ENCODE peak calls at places on chromosome 12, in four cellular contexts. L, R, J and Y are unnamed samples.
A peak's percentile ranks its signal among the peaks of the same experiment; 100 is the strongest.

GRCh38 chr12:132423251-132424117 is 66.5 kb upstream of the FBRSL1 start:
- DNase-seq in J (no peak), L (peak; percentile 35), R (peak; percentile 51), Y (no peak)

GRCh38 chr12:90331262-90331661 is 622.6 kb upstream of the ATP2B1 start:
- DNase-seq in R (no peak), L (no peak), J (no peak), Y (no peak)

GRCh38 chr12:34347367-34347766 is 325.1 kb downstream of the ALG10 start:
- DNase-seq in J (no peak), L (peak; percentile 56), R (peak; percentile 28), Y (no peak)

GRCh38 chr12:49974231-49974675 is 1.5 kb downstream of the AQP6 start:
- DNase-seq in L (no peak), R (peak; percentile 58), J (peak; percentile 20), Y (peak; percentile 77)

GRCh38 chr12:64580681-64581080 is 29.6 kb upstream of the RASSF3 start:
- DNase-seq in J (no peak), R (no peak), L (no peak), Y (no peak)

GRCh38 chr12:82517027-82517426 is 158.7 kb downstream of the METTL25 start:
- DNase-seq in R (peak; percentile 77), L (no peak), J (no peak), Y (no peak)

GRCh38 chr12:123389560-123390351 is 5.8 kb downstream of the KMT5A start:
- DNase-seq in R (peak; percentile 74), J (peak; percentile 60), L (peak; percentile 53), Y (peak; percentile 73)

GRCh38 chr12:117063162-117063911 is 35.9 kb downstream of the TESC start:
- DNase-seq in R (peak; percentile 27), J (no peak), L (no peak), Y (no peak)

GRCh38 chr12:5905757-5906156 is 39.3 kb downstream of the ANO2 start:
- DNase-seq in R (no peak), J (no peak), L (no peak), Y (no peak)

GRCh38 chr12:10226086-10226485 is 13.4 kb downstream of the GABARAPL1 start:
- DNase-seq in J (no peak), L (no peak), R (no peak), Y (no peak)

GRCh38 chr12:119869720-119870119 is 7.4 kb downstream of the CIT start:
- DNase-seq in L (peak; percentile 36), R (no peak), J (no peak), Y (no peak)

GRCh38 chr12:40515041-40515825 is 177.0 kb upstream of the CNTN1 start:
- DNase-seq in J (no peak), L (no peak), R (no peak), Y (no peak)

GRCh38 chr12:48004039-48004940 is at the start of gene COL2A1:
- DNase-seq in J (no peak), R (peak; percentile 81), L (peak; percentile 35), Y (peak; percentile 42)

GRCh38 chr12:12540261-12541013 is 22.2 kb downstream of the DUSP16 start:
- DNase-seq in R (no peak), J (no peak), L (no peak), Y (no peak)

GRCh38 chr12:65840793-65841670 is 16.7 kb downstream of the HMGA2 start:
- DNase-seq in J (no peak), L (no peak), R (peak; percentile 58), Y (no peak)

GRCh38 chr12:120093592-120094355 is 22.8 kb downstream of the RAB35 start:
- DNase-seq in J (no peak), L (no peak), R (peak; percentile 89), Y (peak; percentile 46)

GRCh38 chr12:88083634-88084033 is 54.4 kb upstream of the C12orf50 start:
- DNase-seq in L (no peak), J (no peak), R (no peak), Y (no peak)

GRCh38 chr12:54929998-54930397 is 54.6 kb downstream of the TESPA1 start:
- DNase-seq in R (no peak), J (no peak), L (no peak), Y (no peak)

GRCh38 chr12:113917393-113917792 is 48.7 kb downstream of the RBM19 start:
- DNase-seq in R (no peak), L (no peak), J (no peak), Y (no peak)

GRCh38 chr12:109777544-109777943 is 55.7 kb downstream of the TRPV4 start:
- DNase-seq in R (peak; percentile 52), L (peak; percentile 86), J (no peak), Y (no peak)

GRCh38 chr12:89390802-89391673 is 38.7 kb upstream of the DUSP6 start:
- DNase-seq in L (no peak), R (no peak), J (no peak), Y (no peak)

GRCh38 chr12:85630851-85631250 is 205.4 kb downstream of the RASSF9 start:
- DNase-seq in R (no peak), L (no peak), J (no peak), Y (no peak)

GRCh38 chr12:118259079-118259478 is 113.6 kb downstream of the TAOK3 start:
- DNase-seq in L (no peak), R (no peak), J (no peak), Y (no peak)

GRCh38 chr12:46818654-46819053 is 7.1 kb downstream of the SLC38A4 start:
- DNase-seq in R (no peak), L (no peak), J (no peak), Y (no peak)

GRCh38 chr12:3752741-3753486 is at the start of gene CRACR2A:
- DNase-seq in R (peak; percentile 91), J (peak; percentile 14), L (peak; percentile 59), Y (peak; percentile 79)

GRCh38 chr12:122449317-122449716 is 26.8 kb upstream of the CLIP1 start:
- DNase-seq in J (no peak), L (no peak), R (no peak), Y (no peak)

GRCh38 chr12:90964616-90965015 is 9.6 kb upstream of the CCER1 start:
- DNase-seq in R (no peak), J (no peak), L (no peak), Y (no peak)

GRCh38 chr12:4270670-4271432 is 2.7 kb upstream of the CCND2 start:
- DNase-seq in L (no peak), R (peak; percentile 82), J (no peak), Y (peak; percentile 64)

GRCh38 chr12:30908389-30909087 is 18.0 kb upstream of the TSPAN11 start:
- DNase-seq in R (no peak), J (no peak), L (no peak), Y (no peak)

GRCh38 chr12:129819391-129819790 is 84.4 kb downstream of the TMEM132D start:
- DNase-seq in R (no peak), L (no peak), J (no peak), Y (no peak)

GRCh38 chr12:121330692-121331091 is 21.5 kb downstream of the ANAPC5 start:
- DNase-seq in L (no peak), R (no peak), J (no peak), Y (no peak)

GRCh38 chr12:109273354-109273753 is 35.7 kb downstream of the FOXN4 start:
- DNase-seq in R (peak; percentile 74), J (no peak), L (no peak), Y (no peak)

GRCh38 chr12:51381226-51382079 is 9.8 kb downstream of the GALNT6 start:
- DNase-seq in R (no peak), L (no peak), J (no peak), Y (no peak)

GRCh38 chr12:21330682-21331253 is 3.9 kb downstream of the SLCO1A2 start:
- DNase-seq in L (no peak), J (no peak), R (peak; percentile 74), Y (no peak)

GRCh38 chr12:96197503-96198272 is 3.5 kb downstream of the ELK3 start:
- DNase-seq in L (peak; percentile 74), R (no peak), J (no peak), Y (no peak)

GRCh38 chr12:108838194-108839010 is 19.0 kb downstream of the SSH1 start:
- DNase-seq in L (peak; percentile 96), J (peak; percentile 85), R (peak; percentile 61), Y (peak; percentile 83)

GRCh38 chr12:3022411-3022810 is 54.8 kb upstream of the TSPAN9 start:
- DNase-seq in R (no peak), L (no peak), J (no peak), Y (no peak)

GRCh38 chr12:49133590-49133989 is 2.4 kb upstream of the TUBA1B start:
- DNase-seq in J (no peak), R (no peak), L (no peak), Y (no peak)

GRCh38 chr12:19223695-19224094 is 94.2 kb downstream of the PLEKHA5 start:
- DNase-seq in J (no peak), L (no peak), R (no peak), Y (no peak)

GRCh38 chr12:5441497-5442236 is 9.8 kb downstream of the NTF3 start:
- DNase-seq in L (no peak), J (no peak), R (peak; percentile 64), Y (no peak)

DNA sequence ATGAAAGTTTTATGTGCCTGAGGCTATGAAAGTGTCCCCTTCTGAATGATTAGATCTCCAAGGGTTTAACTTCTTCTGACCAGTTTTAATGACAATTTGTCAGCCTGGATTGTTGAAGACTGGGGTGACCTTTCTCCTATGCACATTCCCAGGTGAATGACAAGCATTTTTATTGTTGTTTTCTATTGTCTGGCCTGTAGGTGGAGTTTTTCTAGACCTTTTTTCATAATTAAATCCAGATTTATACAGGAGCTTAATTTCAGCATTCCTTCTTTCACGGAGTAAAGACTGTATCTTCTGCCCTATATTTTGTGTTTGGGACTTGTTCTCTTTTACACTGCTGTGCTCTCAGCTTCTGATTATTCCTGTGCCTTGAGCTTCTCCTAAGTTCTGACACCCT is 125.0 kb upstream of the FAR2 start:
- DNase-seq in L (peak; percentile 3), R (peak; percentile 15), J (no peak), Y (no peak)
- TF ChIP-seq CTCF in L (no peak), R (no peak), J (no peak), Y (no peak)

GRCh38 chr12:112781767-112782166 is 9.8 kb upstream of the RPH3A start:
- DNase-seq in L (no peak), R (no peak), J (no peak), Y (no peak)

GRCh38 chr12:112778400-112778799 is 13.1 kb upstream of the RPH3A start:
- DNase-seq in J (no peak), R (no peak), L (no peak), Y (no peak)

GRCh38 chr12:112782250-112782649 is 9.3 kb upstream of the RPH3A start:
- DNase-seq in L (no peak), J (no peak), R (no peak), Y (no peak)

GRCh38 chr12:112782921-112783320 is 8.6 kb upstream of the RPH3A start:
- DNase-seq in L (no peak), J (no peak), R (no peak), Y (no peak)

GRCh38 chr12:112777387-112778025 is 14.0 kb upstream of the RPH3A start:
- DNase-seq in R (peak; percentile 76), L (no peak), J (no peak), Y (no peak)
- H3K4me3 ChIP-seq in R (peak overlapping the region; percentile 21), L (no peak overlapping the region), J (no peak overlapping the region), Y (no peak overlapping the region)

GRCh38 chr12:94558612-94559011 is 91.7 kb downstream of the TMCC3 start:
- DNase-seq in L (no peak), J (no peak), R (no peak), Y (no peak)
- TF ChIP-seq CTCF in L (no peak), J (no peak), R (no peak), Y (no peak)

GRCh38 chr12:67592228-67593011 is 56.1 kb upstream of the DYRK2 start:
- DNase-seq in L (no peak), R (no peak), J (no peak), Y (no peak)
- H3K4me3 ChIP-seq in L (no peak overlapping the region), R (no peak overlapping the region), J (no peak overlapping the region), Y (no peak overlapping the region)